ENCODE peak calls at places on chromosomes 6 and 20, in four cellular contexts. U is PC-9, N is HT-29, H is hippocampal formation. A is an unnamed sample.

GRCh38 chr20:4341804-4342560 is 326.6 kb upstream of the RNF24 start:
- DNase-seq in U (peak), N (no peak), H (no peak), A (no peak)

GRCh38 chr6:165055231-165055630 is 254.2 kb downstream of the C6orf118 start:
- DNase-seq in U (no peak), N (peak), H (peak), A (no peak)

GRCh38 chr20:21534453-21534852 is 20.6 kb upstream of the NKX2-2 start:
- DNase-seq in U (no peak), N (no peak), H (no peak), A (peak)

GRCh38 chr6:17928514-17929430 is 58.7 kb downstream of the KIF13A start:
- DNase-seq in U (peak), N (no peak), H (no peak), A (no peak)

GRCh38 chr6:169315830-169316614 is 62.4 kb upstream of the THBS2 start:
- DNase-seq in U (no peak), N (no peak), H (no peak), A (no peak)

GRCh38 chr6:79438015-79438414 is 99.2 kb downstream of the LCA5 start:
- DNase-seq in U (no peak), N (no peak), H (no peak), A (no peak)

GRCh38 chr6:119446623-119447008 is 97.1 kb upstream of the MAN1A1 start:
- DNase-seq in U (peak), N (peak), H (no peak), A (no peak)

GRCh38 chr6:13469688-13470087 is 17.7 kb downstream of the GFOD1 start:
- DNase-seq in U (no peak), N (no peak), H (no peak), A (no peak)

GRCh38 chr6:37257634-37258404 is at the start of the genes TBC1D22B and TMEM217:
- DNase-seq in U (peak), N (peak), H (peak), A (peak)

GRCh38 chr6:148235446-148235845 is 107.2 kb upstream of the SASH1 start:
- DNase-seq in U (no peak), N (no peak), H (no peak), A (no peak)

GRCh38 chr20:24164360-24164759 is 175.8 kb upstream of the GGTLC1 start:
- DNase-seq in U (no peak), N (peak), H (no peak), A (no peak)

GRCh38 chr6:64439274-64439673 is 803.7 kb downstream of the PHF3 start:
- DNase-seq in U (no peak), N (no peak), H (no peak), A (no peak)

GRCh38 chr6:32085759-32086458 is 23.2 kb downstream of the TNXB start:
- DNase-seq in U (peak), N (no peak), H (no peak), A (no peak)

GRCh38 chr6:91317247-91317646 is 730.4 kb upstream of the MAP3K7 start:
- DNase-seq in U (no peak), N (no peak), H (no peak), A (no peak)